ENCODE peak calls at places on chromosomes 2 and 18, in ten cellular contexts. One of them, this sample, is unnamed.

GRCh38 chr2:63012541-63012940 is 38.1 kb upstream of the OTX1 start:
- DNase-seq in BE2C: no peak
- DNase-seq in heart left ventricle: no peak
- DNase-seq in upper lobe of left lung: no peak
- DNase-seq in bronchial epithelial cell: no peak
- DNase-seq in testis: no peak
- DNase-seq in adrenal gland: no peak
- DNase-seq in H9: no peak
- DNase-seq in left ventricle myocardium inferior: no peak
- DNase-seq in astrocyte of the cerebellum: no peak
- DNase-seq in this sample: no peak

GRCh38 chr2:127626175-127626574 is 19.8 kb upstream of the GPR17 start:
- DNase-seq in testis: no peak
- DNase-seq in adrenal gland: no peak
- DNase-seq in bronchial epithelial cell: no peak
- DNase-seq in BE2C: no peak
- DNase-seq in astrocyte of the cerebellum: no peak
- DNase-seq in upper lobe of left lung: no peak
- DNase-seq in left ventricle myocardium inferior: no peak
- DNase-seq in H9: no peak
- DNase-seq in heart left ventricle: no peak
- DNase-seq in this sample: no peak

GRCh38 chr2:43324589-43325447 is 98.4 kb upstream of the ZFP36L2 start:
- DNase-seq in bronchial epithelial cell: no peak
- DNase-seq in left ventricle myocardium inferior: no peak
- DNase-seq in BE2C: no peak
- DNase-seq in upper lobe of left lung: no peak
- DNase-seq in H9: no peak
- DNase-seq in testis: no peak
- DNase-seq in adrenal gland: no peak
- DNase-seq in astrocyte of the cerebellum: no peak
- DNase-seq in heart left ventricle: peak
- DNase-seq in this sample: no peak

GRCh38 chr2:18009891-18010290 is 131.4 kb downstream of the KCNS3 start:
- DNase-seq in astrocyte of the cerebellum: no peak
- DNase-seq in heart left ventricle: no peak
- DNase-seq in H9: no peak
- DNase-seq in testis: no peak
- DNase-seq in BE2C: no peak
- DNase-seq in left ventricle myocardium inferior: no peak
- DNase-seq in adrenal gland: no peak
- DNase-seq in upper lobe of left lung: no peak
- DNase-seq in bronchial epithelial cell: peak
- DNase-seq in this sample: no peak

GRCh38 chr18:34977787-34978532 is 63.3 kb upstream of the MAPRE2 start:
- DNase-seq in testis: no peak
- DNase-seq in astrocyte of the cerebellum: no peak
- DNase-seq in H9: peak
- DNase-seq in upper lobe of left lung: peak
- DNase-seq in BE2C: peak
- DNase-seq in left ventricle myocardium inferior: peak
- DNase-seq in bronchial epithelial cell: peak
- DNase-seq in adrenal gland: peak
- DNase-seq in heart left ventricle: peak
- DNase-seq in this sample: peak

GRCh38 chr2:70830333-70830732 is 5.3 kb downstream of the CD207 start:
- DNase-seq in bronchial epithelial cell: no peak
- DNase-seq in heart left ventricle: no peak
- DNase-seq in adrenal gland: no peak
- DNase-seq in astrocyte of the cerebellum: no peak
- DNase-seq in H9: no peak
- DNase-seq in upper lobe of left lung: no peak
- DNase-seq in BE2C: no peak
- DNase-seq in testis: no peak
- DNase-seq in left ventricle myocardium inferior: peak
- DNase-seq in this sample: no peak

GRCh38 chr2:239397856-239398470 is 2.9 kb downstream of the HDAC4 start:
- DNase-seq in testis: no peak
- DNase-seq in heart left ventricle: no peak
- DNase-seq in BE2C: no peak
- DNase-seq in astrocyte of the cerebellum: no peak
- DNase-seq in bronchial epithelial cell: no peak
- DNase-seq in left ventricle myocardium inferior: no peak
- DNase-seq in adrenal gland: peak
- DNase-seq in H9: no peak
- DNase-seq in upper lobe of left lung: no peak
- DNase-seq in this sample: peak

GRCh38 chr2:104658149-104658839 is 195.6 kb upstream of the POU3F3 start:
- DNase-seq in BE2C: peak
- DNase-seq in testis: peak
- DNase-seq in heart left ventricle: peak
- DNase-seq in bronchial epithelial cell: no peak
- DNase-seq in adrenal gland: peak
- DNase-seq in astrocyte of the cerebellum: no peak
- DNase-seq in H9: peak
- DNase-seq in upper lobe of left lung: peak
- DNase-seq in left ventricle myocardium inferior: peak
- DNase-seq in this sample: peak

GRCh38 chr2:191835539-191836350 is 11.1 kb downstream of the CAVIN2 start:
- DNase-seq in adrenal gland: no peak
- DNase-seq in H9: peak
- DNase-seq in BE2C: no peak
- DNase-seq in heart left ventricle: no peak
- DNase-seq in testis: no peak
- DNase-seq in upper lobe of left lung: no peak
- DNase-seq in left ventricle myocardium inferior: no peak
- DNase-seq in astrocyte of the cerebellum: no peak
- DNase-seq in bronchial epithelial cell: peak
- DNase-seq in this sample: no peak

GRCh38 chr2:235769046-235769445 is 275.2 kb downstream of the AGAP1 start:
- DNase-seq in H9: no peak
- DNase-seq in adrenal gland: no peak
- DNase-seq in BE2C: no peak
- DNase-seq in heart left ventricle: no peak
- DNase-seq in testis: no peak
- DNase-seq in astrocyte of the cerebellum: no peak
- DNase-seq in upper lobe of left lung: no peak
- DNase-seq in left ventricle myocardium inferior: no peak
- DNase-seq in bronchial epithelial cell: peak
- DNase-seq in this sample: no peak

GRCh38 chr2:85792783-85793441 is 39.1 kb downstream of the ATOH8 start:
- DNase-seq in astrocyte of the cerebellum: peak
- DNase-seq in bronchial epithelial cell: peak
- DNase-seq in left ventricle myocardium inferior: no peak
- DNase-seq in H9: no peak
- DNase-seq in BE2C: no peak
- DNase-seq in adrenal gland: peak
- DNase-seq in testis: no peak
- DNase-seq in heart left ventricle: no peak
- DNase-seq in upper lobe of left lung: no peak
- DNase-seq in this sample: no peak

GRCh38 chr2:158973511-158973956 is 5.1 kb downstream of the TANC1 start:
- DNase-seq in H9: no peak
- DNase-seq in upper lobe of left lung: peak
- DNase-seq in astrocyte of the cerebellum: no peak
- DNase-seq in BE2C: no peak
- DNase-seq in testis: no peak
- DNase-seq in adrenal gland: no peak
- DNase-seq in bronchial epithelial cell: peak
- DNase-seq in heart left ventricle: no peak
- DNase-seq in left ventricle myocardium inferior: no peak
- DNase-seq in this sample: no peak

DNA sequence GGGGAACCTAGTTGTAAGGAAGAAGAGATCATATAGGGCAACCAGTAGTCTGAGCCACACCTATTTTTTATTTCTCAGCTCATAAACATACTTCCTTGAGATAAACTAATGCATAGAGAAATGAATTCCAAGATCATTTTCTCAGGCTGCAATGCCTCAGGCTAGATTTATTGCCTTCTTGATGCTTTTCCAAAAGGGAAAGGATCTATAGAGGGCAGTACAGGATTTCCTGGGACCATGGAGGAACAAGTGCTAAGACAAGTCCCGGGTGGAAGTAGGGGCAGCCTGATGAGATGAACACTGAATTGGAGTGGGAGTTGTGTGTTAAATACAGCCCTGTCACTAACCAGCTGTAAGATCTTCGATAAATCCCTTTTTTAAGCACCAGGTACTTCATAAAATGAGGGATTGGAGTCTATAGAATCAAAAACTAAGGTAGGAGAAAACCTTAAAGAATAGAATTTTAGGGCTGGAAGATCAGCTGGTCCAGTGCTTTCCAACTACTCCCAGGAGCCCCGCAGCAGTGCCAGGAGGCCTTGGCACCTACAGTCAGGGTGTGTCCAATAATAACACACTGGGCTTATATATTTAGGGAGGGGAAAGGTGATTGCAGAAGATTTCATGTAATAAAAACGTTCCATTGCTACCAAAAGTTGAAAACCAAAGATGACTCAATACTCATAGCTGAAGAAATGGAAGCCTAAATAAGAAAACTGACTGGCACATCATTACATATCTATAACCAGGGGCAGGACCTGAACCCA is 58.1 kb downstream of the SERTAD2 start:
- DNase-seq in adrenal gland: no peak
- DNase-seq in left ventricle myocardium inferior: no peak
- DNase-seq in testis: no peak
- DNase-seq in H9: no peak
- DNase-seq in astrocyte of the cerebellum: peak
- DNase-seq in heart left ventricle: no peak
- DNase-seq in bronchial epithelial cell: peak
- DNase-seq in upper lobe of left lung: no peak
- DNase-seq in BE2C: no peak
- DNase-seq in this sample: no peak
- TF ChIP-seq CTCF in adrenal gland: no peak
- TF ChIP-seq CTCF in left ventricle myocardium inferior: peak
- TF ChIP-seq CTCF in testis: no peak
- TF ChIP-seq CTCF in H9: peak
- TF ChIP-seq CTCF in astrocyte of the cerebellum: peak
- TF ChIP-seq CTCF in heart left ventricle: peak
- TF ChIP-seq CTCF in bronchial epithelial cell: peak
- TF ChIP-seq CTCF in upper lobe of left lung: no peak
- TF ChIP-seq CTCF in BE2C: peak
- TF ChIP-seq CTCF in this sample: peak

GRCh38 chr2:28901841-28902240 is 7.4 kb downstream of the WDR43 start:
- DNase-seq in upper lobe of left lung: no peak
- DNase-seq in testis: no peak
- DNase-seq in heart left ventricle: no peak
- DNase-seq in astrocyte of the cerebellum: no peak
- DNase-seq in left ventricle myocardium inferior: no peak
- DNase-seq in H9: no peak
- DNase-seq in adrenal gland: no peak
- DNase-seq in bronchial epithelial cell: no peak
- DNase-seq in BE2C: no peak
- DNase-seq in this sample: no peak

GRCh38 chr2:28898048-28898447 is 3.6 kb downstream of the WDR43 start:
- DNase-seq in bronchial epithelial cell: no peak
- DNase-seq in left ventricle myocardium inferior: no peak
- DNase-seq in upper lobe of left lung: no peak
- DNase-seq in testis: no peak
- DNase-seq in BE2C: no peak
- DNase-seq in H9: no peak
- DNase-seq in heart left ventricle: no peak
- DNase-seq in astrocyte of the cerebellum: no peak
- DNase-seq in adrenal gland: no peak
- DNase-seq in this sample: no peak

GRCh38 chr2:28904295-28904694 is 9.8 kb downstream of the WDR43 start:
- DNase-seq in heart left ventricle: no peak
- DNase-seq in H9: no peak
- DNase-seq in testis: no peak
- DNase-seq in BE2C: no peak
- DNase-seq in adrenal gland: no peak
- DNase-seq in astrocyte of the cerebellum: no peak
- DNase-seq in bronchial epithelial cell: peak
- DNase-seq in upper lobe of left lung: no peak
- DNase-seq in left ventricle myocardium inferior: no peak
- DNase-seq in this sample: no peak

GRCh38 chr2:28902584-28902983 is 8.1 kb downstream of the WDR43 start:
- DNase-seq in bronchial epithelial cell: no peak
- DNase-seq in heart left ventricle: no peak
- DNase-seq in adrenal gland: no peak
- DNase-seq in upper lobe of left lung: no peak
- DNase-seq in left ventricle myocardium inferior: no peak
- DNase-seq in H9: no peak
- DNase-seq in BE2C: no peak
- DNase-seq in astrocyte of the cerebellum: no peak
- DNase-seq in testis: no peak
- DNase-seq in this sample: no peak

GRCh38 chr2:28901202-28901601 is 6.7 kb downstream of the WDR43 start:
- DNase-seq in bronchial epithelial cell: no peak
- DNase-seq in astrocyte of the cerebellum: no peak
- DNase-seq in heart left ventricle: no peak
- DNase-seq in adrenal gland: no peak
- DNase-seq in testis: no peak
- DNase-seq in upper lobe of left lung: no peak
- DNase-seq in BE2C: no peak
- DNase-seq in left ventricle myocardium inferior: no peak
- DNase-seq in H9: no peak
- DNase-seq in this sample: no peak
- TF ChIP-seq CTCF in bronchial epithelial cell: no peak
- TF ChIP-seq CTCF in astrocyte of the cerebellum: no peak
- TF ChIP-seq CTCF in heart left ventricle: no peak
- TF ChIP-seq CTCF in adrenal gland: no peak
- TF ChIP-seq CTCF in testis: no peak
- TF ChIP-seq CTCF in upper lobe of left lung: no peak
- TF ChIP-seq CTCF in BE2C: no peak
- TF ChIP-seq CTCF in left ventricle myocardium inferior: no peak
- TF ChIP-seq CTCF in H9: no peak
- TF ChIP-seq CTCF in this sample: no peak

DNA sequence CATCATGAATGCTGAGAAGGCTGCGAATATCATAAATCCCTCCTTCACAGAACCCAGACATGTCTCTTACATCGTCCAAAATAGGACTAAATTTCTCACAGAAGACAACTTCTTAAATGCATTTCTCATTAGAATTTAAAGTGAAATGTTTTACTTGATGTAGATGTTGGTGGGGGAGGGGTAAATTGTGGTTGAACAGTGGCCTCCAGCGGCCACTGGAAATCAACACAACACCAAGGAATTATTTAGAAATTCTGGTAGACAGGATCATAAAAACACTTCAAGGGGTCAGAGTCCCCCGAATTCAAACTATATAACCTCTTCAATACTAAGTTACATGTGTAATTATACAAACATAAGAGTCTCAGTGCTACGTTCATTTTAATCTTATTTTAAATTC is 135.9 kb downstream of the ABCA12 start:
- DNase-seq in adrenal gland: no peak
- DNase-seq in astrocyte of the cerebellum: peak
- DNase-seq in left ventricle myocardium inferior: no peak
- DNase-seq in H9: no peak
- DNase-seq in heart left ventricle: no peak
- DNase-seq in bronchial epithelial cell: peak
- DNase-seq in BE2C: peak
- DNase-seq in testis: peak
- DNase-seq in upper lobe of left lung: no peak
- DNase-seq in this sample: peak
- TF ChIP-seq CTCF in adrenal gland: peak
- TF ChIP-seq CTCF in astrocyte of the cerebellum: peak
- TF ChIP-seq CTCF in left ventricle myocardium inferior: peak
- TF ChIP-seq CTCF in H9: peak
- TF ChIP-seq CTCF in heart left ventricle: peak
- TF ChIP-seq CTCF in bronchial epithelial cell: peak
- TF ChIP-seq CTCF in BE2C: peak
- TF ChIP-seq CTCF in testis: peak
- TF ChIP-seq CTCF in upper lobe of left lung: no peak
- TF ChIP-seq CTCF in this sample: peak

GRCh38 chr2:195620499-195620898 is 36.5 kb upstream of the SLC39A10 start:
- DNase-seq in heart left ventricle: no peak
- DNase-seq in astrocyte of the cerebellum: no peak
- DNase-seq in left ventricle myocardium inferior: no peak
- DNase-seq in testis: no peak
- DNase-seq in bronchial epithelial cell: peak
- DNase-seq in BE2C: no peak
- DNase-seq in H9: no peak
- DNase-seq in adrenal gland: no peak
- DNase-seq in upper lobe of left lung: no peak
- DNase-seq in this sample: no peak
- TF ChIP-seq CTCF in heart left ventricle: no peak
- TF ChIP-seq CTCF in astrocyte of the cerebellum: no peak
- TF ChIP-seq CTCF in left ventricle myocardium inferior: no peak
- TF ChIP-seq CTCF in testis: no peak
- TF ChIP-seq CTCF in bronchial epithelial cell: no peak
- TF ChIP-seq CTCF in BE2C: no peak
- TF ChIP-seq CTCF in H9: no peak
- TF ChIP-seq CTCF in adrenal gland: no peak
- TF ChIP-seq CTCF in upper lobe of left lung: no peak
- TF ChIP-seq CTCF in this sample: no peak